ENCODE peak calls at places on chromosomes 13 and 19, in five cellular contexts. O is stomach, B is mesendoderm, T is neuronal stem cell, I is GM23248. R is an unnamed sample.

GRCh38 chr13:102402292-102402691 is 444 bp upstream of the FGF14 start:
- DNase-seq in I (peak; percentile 62), O (no peak), T (peak; percentile 79), B (peak; percentile 96), R (no peak)

GRCh38 chr13:38943231-38943630 is 47.4 kb downstream of the STOML3 start:
- DNase-seq in O (no peak), T (no peak), I (no peak), B (no peak), R (no peak)

GRCh38 chr19:35260694-35261304 is 8.0 kb upstream of the USF2 start:
- DNase-seq in B (no peak), I (no peak), O (peak; percentile 17), T (no peak), R (no peak)

GRCh38 chr19:18224525-18225354 is 1.5 kb downstream of the PDE4C start:
- DNase-seq in B (peak; percentile 99), T (peak; percentile 98), I (peak; percentile 100), O (peak; percentile 99), R (peak; percentile 80)

GRCh38 chr19:46753420-46754155 is 7.3 kb upstream of the STRN4 start:
- DNase-seq in O (peak; percentile 75), T (no peak), I (peak; percentile 59), B (peak; percentile 70), R (no peak)

GRCh38 chr19:18397242-18398202 is at the start of gene LRRC25:
- DNase-seq in I (no peak), B (peak; percentile 70), T (peak; percentile 57), O (no peak), R (peak; percentile 19)

GRCh38 chr13:21674271-21675009 is 3.6 kb downstream of the FGF9 start:
- DNase-seq in O (no peak), T (peak; percentile 39), B (peak; percentile 53), I (peak; percentile 42), R (no peak)

GRCh38 chr19:8609210-8610040 is 1.1 kb downstream of the ADAMTS10 start:
- DNase-seq in O (peak; percentile 30), B (peak; percentile 90), I (peak; percentile 79), T (peak; percentile 77), R (no peak)

GRCh38 chr19:30209617-30210600 is 162.3 kb upstream of the ZNF536 start:
- DNase-seq in T (no peak), B (no peak), O (no peak), I (no peak), R (no peak)

GRCh38 chr19:30557212-30557611 is 185.0 kb downstream of the ZNF536 start:
- DNase-seq in O (no peak), B (no peak), T (no peak), I (no peak), R (no peak)

GRCh38 chr19:3507371-3508120 is 1.4 kb downstream of the FZR1 start:
- DNase-seq in B (peak; percentile 69), I (peak; percentile 52), T (no peak), O (peak; percentile 35), R (no peak)

GRCh38 chr19:41958367-41959055 is 610 bp downstream of the RABAC1 start:
- DNase-seq in T (peak; percentile 71), I (peak; percentile 92), O (peak; percentile 93), B (peak; percentile 92), R (no peak)

GRCh38 chr19:19211499-19212432 is at the start of gene NCAN:
- DNase-seq in I (no peak), B (peak; percentile 48), T (peak; percentile 42), O (no peak), R (peak; percentile 17)

GRCh38 chr19:43631491-43631890 is 8.2 kb downstream of the CADM4 start:
- DNase-seq in I (no peak), T (no peak), O (no peak), B (no peak), R (no peak)

GRCh38 chr13:100089633-100090032 is 740 bp downstream of the PCCA start:
- DNase-seq in T (no peak), O (no peak), B (no peak), I (peak; percentile 56), R (no peak)

GRCh38 chr13:67273001-67273400 is 42.9 kb upstream of the PCDH9 start:
- DNase-seq in I (peak; percentile 34), B (no peak), O (no peak), T (no peak), R (no peak)

GRCh38 chr13:112765734-112766133 is 75.9 kb downstream of the ATP11A start:
- DNase-seq in O (no peak), T (no peak), B (no peak), I (no peak), R (no peak)

GRCh38 chr19:33703821-33704220 is 82.1 kb downstream of the CHST8 start:
- DNase-seq in T (no peak), I (no peak), O (no peak), B (no peak), R (no peak)

GRCh38 chr19:55678121-55678671 is 3.2 kb downstream of the EPN1 start:
- DNase-seq in I (no peak), B (no peak), O (peak; percentile 43), T (no peak), R (no peak)

GRCh38 chr13:110957181-110957884 is 42.5 kb upstream of the ANKRD10 start:
- DNase-seq in B (peak; percentile 58), I (peak; percentile 38), O (no peak), T (no peak), R (no peak)

GRCh38 chr19:11382898-11383705 is 1.0 kb downstream of the EPOR start:
- DNase-seq in B (peak; percentile 87), T (no peak), I (peak; percentile 55), O (peak; percentile 71), R (no peak)

DNA sequence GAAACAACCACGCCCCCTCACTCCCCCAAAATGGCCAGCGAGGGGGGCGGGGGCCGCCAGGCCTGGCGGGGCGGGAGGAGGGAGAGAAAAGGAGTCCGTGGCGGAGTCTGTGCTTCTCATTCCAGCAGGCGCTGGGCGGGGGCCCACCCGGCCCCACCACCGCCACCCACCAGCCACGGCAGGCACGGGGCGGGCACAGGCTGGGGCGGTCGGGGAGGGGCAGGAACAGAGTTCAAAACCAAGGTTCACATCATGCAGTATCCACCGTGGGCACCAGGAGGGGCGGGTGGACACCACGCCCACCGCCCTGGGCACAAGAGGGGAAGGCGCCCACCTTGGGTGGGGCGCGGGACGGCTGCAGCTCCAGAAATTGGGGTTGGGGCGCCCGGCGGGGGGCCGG is 12.8 kb downstream of the DPF1 start:
- DNase-seq in O (no peak), I (peak; percentile 33), T (peak; percentile 32), B (peak; percentile 48), R (no peak)
- H3K27ac ChIP-seq in O (no peak overlapping the region), I (no peak overlapping the region), T (peak overlapping the region; percentile 96), B (no peak overlapping the region), R (peak overlapping the region; percentile 84)

DNA sequence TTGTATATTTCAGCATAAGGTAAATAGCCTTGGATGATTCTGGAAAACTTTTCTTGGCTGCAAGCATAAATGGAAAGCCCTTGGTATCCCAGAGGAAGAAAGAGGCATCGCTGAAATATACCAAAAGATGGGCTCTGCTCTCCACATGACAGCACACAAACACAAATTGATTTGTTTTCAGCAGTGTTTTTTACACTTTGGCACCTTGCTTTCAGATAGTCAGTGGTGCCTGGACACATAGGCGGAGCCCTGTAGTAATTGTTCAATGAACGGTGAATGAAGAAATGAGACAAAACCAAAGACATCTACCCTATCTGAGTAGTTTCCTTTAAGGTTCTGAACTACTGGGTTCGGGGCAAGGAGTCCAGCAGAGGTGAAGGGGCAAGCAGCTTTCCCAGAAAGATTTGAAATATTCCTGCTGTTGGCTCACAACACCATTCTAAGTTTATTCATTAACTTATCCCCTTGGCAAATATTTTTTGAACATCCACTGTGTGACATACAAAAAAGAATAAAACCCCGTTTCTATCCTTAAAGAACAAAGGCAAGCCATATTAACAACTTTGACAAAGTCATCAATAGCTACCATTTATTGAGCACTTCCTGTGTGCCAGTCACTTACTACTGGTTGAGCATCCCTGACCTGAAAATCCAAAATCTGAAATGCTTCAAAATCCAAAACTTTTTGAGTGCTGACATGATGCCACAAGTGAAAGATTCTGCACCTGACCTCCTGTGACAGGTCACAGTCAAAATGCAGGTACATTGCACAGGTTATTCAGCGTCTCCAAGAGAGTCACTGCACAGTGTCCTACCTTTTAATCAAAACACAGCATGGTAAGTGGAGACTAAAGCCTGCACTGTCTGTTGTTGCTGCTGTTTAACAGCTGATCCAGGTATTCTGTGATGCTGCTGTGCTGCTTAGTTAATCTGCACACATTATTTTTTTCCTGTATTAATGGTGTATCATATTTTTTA is 238.1 kb downstream of the DCLK1 start:
- DNase-seq in T (no peak), I (no peak), B (no peak), O (no peak), R (no peak)
- H3K27ac ChIP-seq in T (no peak overlapping the region), I (no peak overlapping the region), B (no peak overlapping the region), O (no peak overlapping the region), R (no peak overlapping the region)

DNA sequence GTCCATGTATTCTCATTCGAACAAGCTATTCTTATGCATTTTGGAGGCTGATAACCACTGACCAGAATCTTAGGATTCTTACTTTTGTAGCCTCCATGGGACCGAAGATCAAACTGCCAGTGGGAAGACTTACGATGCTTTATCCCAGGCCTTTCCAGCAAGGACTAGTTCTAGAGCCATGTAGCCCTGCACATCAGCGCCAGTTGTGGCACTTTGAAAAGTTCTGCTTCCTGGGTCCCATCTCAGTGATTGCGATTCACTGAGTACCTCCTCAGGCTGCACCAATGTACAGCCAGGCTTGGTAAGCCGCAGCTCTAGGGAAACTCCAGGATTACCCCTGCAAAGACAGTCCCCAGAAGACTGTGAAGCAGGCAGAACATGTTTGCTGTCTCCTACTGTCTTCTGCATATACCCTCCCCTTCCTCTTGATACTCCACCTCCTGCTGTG is 18.9 kb upstream of the ENOX1 start:
- DNase-seq in O (no peak), I (no peak), B (peak; percentile 59), T (no peak), R (no peak)
- H3K27ac ChIP-seq in O (no peak overlapping the region), I (no peak overlapping the region), B (no peak overlapping the region), T (no peak overlapping the region), R (peak overlapping the region; percentile 80)

GRCh38 chr19:38877781-38878574 is at the start of gene RINL:
- DNase-seq in O (peak; percentile 46), T (no peak), I (no peak), B (no peak), R (no peak)

GRCh38 chr19:38879400-38879751 is 1.3 kb upstream of the RINL start:
- DNase-seq in B (no peak), O (no peak), I (no peak), T (no peak), R (no peak)

GRCh38 chr19:38880882-38881609 is 3.0 kb upstream of the RINL start:
- DNase-seq in T (no peak), I (no peak), O (no peak), B (no peak), R (no peak)

GRCh38 chr19:38880076-38880881 is 2.2 kb upstream of the RINL start:
- DNase-seq in B (no peak), O (no peak), I (no peak), T (no peak), R (no peak)

DNA sequence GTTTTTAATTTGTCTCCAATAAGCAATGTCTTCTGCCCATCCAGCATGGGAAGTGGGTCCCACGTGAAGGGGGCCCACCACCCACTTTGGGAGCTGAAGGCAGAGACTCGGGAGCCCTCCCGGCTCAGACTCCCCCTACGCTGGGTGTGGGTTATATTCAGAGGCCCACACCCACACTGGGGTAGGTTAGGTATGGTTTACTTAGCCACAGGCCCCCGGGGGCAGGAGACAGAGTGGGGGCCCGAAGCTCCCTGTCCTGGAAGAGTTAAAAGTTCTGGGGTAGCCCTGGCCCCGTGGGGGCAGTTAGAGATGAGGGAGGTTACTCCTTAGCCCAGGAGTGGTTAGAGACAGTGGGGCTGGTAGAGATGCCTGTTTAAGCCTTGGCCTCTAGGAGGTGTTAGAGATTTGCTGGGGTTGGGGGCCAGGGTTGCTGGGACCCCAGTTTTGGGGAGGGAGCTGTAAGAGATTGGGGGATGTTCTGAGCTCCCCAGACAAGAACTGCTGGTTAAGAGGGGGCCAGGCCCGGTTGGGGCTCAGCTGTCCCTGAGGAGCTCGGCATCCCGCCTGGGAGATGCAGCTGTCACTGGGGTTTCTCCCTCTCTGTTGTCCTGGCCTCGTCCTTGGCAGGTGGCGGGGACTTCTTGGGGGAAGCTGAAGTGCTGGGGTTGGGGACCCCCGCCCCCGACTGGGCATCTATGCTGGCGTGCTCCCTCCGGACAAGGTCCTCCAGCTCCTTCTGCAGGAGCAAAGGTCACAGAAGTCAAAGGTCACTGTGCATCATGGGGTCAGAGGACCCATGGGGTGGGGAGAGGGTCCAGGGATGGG is 712 bp upstream of the RINL start:
- DNase-seq in T (no peak), I (no peak), O (no peak), B (no peak), R (no peak)
- H3K27ac ChIP-seq in T (no peak overlapping the region), I (no peak overlapping the region), O (peak overlapping the region; percentile 73), B (no peak overlapping the region), R (peak overlapping the region; percentile 58)